ENCODE peak calls at places on chromosomes 7 and 10, in five cellular contexts. G, Q, C, H and X are unnamed samples.
A peak's percentile ranks its signal among the peaks of the same experiment; 100 is the strongest.

GRCh38 chr10:124875596-124875995 is 66.3 kb upstream of the ZRANB1 start:
- DNase-seq in H (no peak), Q (no peak), C (no peak), G (peak; percentile 61), X (no peak)

GRCh38 chr10:78892383-78893191 is 176.2 kb upstream of the ZMIZ1 start:
- DNase-seq in H (no peak), Q (no peak), C (no peak), G (peak; percentile 6), X (no peak)

GRCh38 chr7:121274467-121274866 is 54.3 kb upstream of the WNT16 start:
- DNase-seq in G (no peak), Q (no peak), C (no peak), H (no peak), X (no peak)

GRCh38 chr10:110733256-110733952 is 89.3 kb downstream of the RBM20 start:
- DNase-seq in H (no peak), C (peak; percentile 25), G (no peak), Q (no peak), X (no peak)

GRCh38 chr10:14953452-14954000 is 370 bp downstream of the DCLRE1C start:
- DNase-seq in H (peak; percentile 25), C (no peak), G (peak; percentile 64), Q (no peak), X (no peak)

GRCh38 chr7:20224005-20224404 is 6.8 kb upstream of the MACC1 start:
- DNase-seq in C (no peak), G (peak; percentile 26), H (no peak), Q (no peak), X (no peak)

GRCh38 chr7:8258734-8259133 is 3.2 kb downstream of the ICA1 start:
- DNase-seq in G (no peak), Q (no peak), H (no peak), C (no peak), X (no peak)

GRCh38 chr10:121838149-121838548 is 89.7 kb downstream of the ATE1 start:
- DNase-seq in G (no peak), Q (no peak), C (no peak), H (no peak), X (no peak)

GRCh38 chr10:101139421-101139911 is 8.4 kb downstream of the TLX1 start:
- DNase-seq in H (no peak), C (no peak), Q (no peak), G (peak; percentile 31), X (no peak)

GRCh38 chr7:30931927-30932540 is 20.4 kb downstream of the AQP1 start:
- DNase-seq in H (no peak), Q (no peak), C (peak; percentile 9), G (no peak), X (no peak)

GRCh38 chr10:101834341-101834740 is 9.3 kb downstream of the KCNIP2 start:
- DNase-seq in G (no peak), C (no peak), Q (no peak), H (no peak), X (no peak)

GRCh38 chr7:139698278-139698677 is 79.5 kb downstream of the HIPK2 start:
- DNase-seq in C (no peak), H (no peak), Q (no peak), G (no peak), X (no peak)

GRCh38 chr7:94575646-94576045 is 66.0 kb downstream of the CASD1 start:
- DNase-seq in C (no peak), Q (no peak), G (no peak), H (no peak), X (no peak)

GRCh38 chr10:133087679-133088523 is at the start of gene ADGRA1:
- DNase-seq in G (no peak), Q (no peak), H (peak; percentile 41), C (no peak), X (no peak)

GRCh38 chr10:125217986-125218675 is 57.8 kb upstream of the CTBP2 start:
- DNase-seq in C (no peak), Q (no peak), H (no peak), G (peak; percentile 5), X (no peak)

GRCh38 chr10:14093735-14094484 is 236.8 kb downstream of the FRMD4A start:
- DNase-seq in H (peak; percentile 33), C (no peak), Q (no peak), G (peak; percentile 68), X (peak; percentile 41)

GRCh38 chr7:42372498-42372897 is 135.5 kb upstream of the GLI3 start:
- DNase-seq in Q (no peak), G (no peak), H (no peak), C (no peak), X (no peak)

GRCh38 chr7:155598810-155599210 is 45.7 kb upstream of the RBM33 start:
- DNase-seq in C (peak; percentile 85), H (peak; percentile 47), Q (peak; percentile 80), G (peak; percentile 76), X (peak; percentile 82)

GRCh38 chr7:32958046-32959025 is 1.1 kb downstream of the FKBP9 start:
- DNase-seq in G (peak; percentile 80), C (peak; percentile 16), Q (peak; percentile 30), H (peak; percentile 22), X (peak; percentile 39)

GRCh38 chr10:109924947-109925620 is 1.8 kb upstream of the XPNPEP1 start:
- DNase-seq in Q (no peak), H (no peak), C (no peak), G (no peak), X (no peak)

GRCh38 chr7:2436341-2437104 is 33.1 kb downstream of the CHST12 start:
- DNase-seq in H (no peak), Q (no peak), G (no peak), C (no peak), X (no peak)

GRCh38 chr10:71031601-71032000 is 143.2 kb upstream of the PCBD1 start:
- DNase-seq in Q (no peak), G (no peak), C (no peak), H (no peak), X (no peak)

GRCh38 chr10:129193148-129193547 is 273.9 kb upstream of the MGMT start:
- DNase-seq in Q (no peak), G (peak; percentile 34), H (no peak), C (no peak), X (no peak)

GRCh38 chr7:69617364-69617763 is 19.1 kb downstream of the AUTS2 start:
- DNase-seq in Q (peak; percentile 23), C (no peak), G (no peak), H (no peak), X (no peak)

GRCh38 chr7:126016722-126017121 is 1087.1 kb upstream of the POT1 start:
- DNase-seq in G (no peak), C (no peak), H (no peak), Q (no peak), X (no peak)

GRCh38 chr10:103502849-103503660 is 9.6 kb downstream of the NEURL1 start:
- DNase-seq in C (peak; percentile 10), G (no peak), H (no peak), Q (peak; percentile 19), X (no peak)